ENCODE peak calls at places on chromosomes 7 and 10, in six cellular contexts. M is bronchial epithelial cell, N is Karpas-422, Z is AG08396, X is tibial artery, B is RWPE1. K is an unnamed sample.
A peak's percentile ranks its signal among the peaks of the same experiment; 100 is the strongest.

GRCh38 chr7:138228119-138228518 is 151.9 kb downstream of the AKR1D1 start:
- DNase-seq in X (no peak), B (no peak), N (no peak), Z (no peak), M (no peak), K (no peak)

GRCh38 chr7:20152511-20152910 is 64.7 kb downstream of the MACC1 start:
- DNase-seq in X (no peak), Z (no peak), M (peak; percentile 77), B (peak; percentile 4), N (no peak), K (peak; percentile 55)

GRCh38 chr10:68897336-68897741 is 3.8 kb upstream of the DDX50 start:
- DNase-seq in X (peak; percentile 34), N (peak; percentile 67), Z (peak; percentile 49), B (peak; percentile 58), M (peak; percentile 64), K (peak; percentile 72)

GRCh38 chr10:99711129-99711719 is 20.7 kb downstream of the COX15 start:
- DNase-seq in B (peak; percentile 50), Z (peak; percentile 28), M (peak; percentile 64), N (peak; percentile 84), X (no peak), K (peak; percentile 71)

GRCh38 chr10:106571216-106571954 is 593.1 kb downstream of the SORCS1 start:
- DNase-seq in Z (no peak), N (peak; percentile 41), X (no peak), M (peak; percentile 59), B (peak; percentile 54), K (peak; percentile 56)

GRCh38 chr7:116505278-116505677 is 5.7 kb downstream of the CAV2 start:
- DNase-seq in M (no peak), N (no peak), Z (no peak), X (no peak), B (no peak), K (no peak)

GRCh38 chr10:84329094-84329611 is 764 bp downstream of the CCSER2 start:
- DNase-seq in Z (peak; percentile 34), M (peak; percentile 50), B (no peak), N (peak; percentile 56), X (no peak), K (peak; percentile 42)

GRCh38 chr7:121634356-121634755 is 238.2 kb upstream of the FAM3C start:
- DNase-seq in X (no peak), Z (no peak), B (no peak), M (peak; percentile 23), N (no peak), K (no peak)

GRCh38 chr10:78390817-78391216 is 357.2 kb downstream of the RPS24 start:
- DNase-seq in B (no peak), Z (no peak), M (no peak), N (no peak), X (no peak), K (no peak)

GRCh38 chr7:140723002-140723401 is 26.5 kb downstream of the NDUFB2 start:
- DNase-seq in Z (no peak), B (no peak), M (no peak), X (no peak), N (no peak), K (no peak)

GRCh38 chr10:92832998-92833642 is 15.2 kb upstream of the EXOC6 start:
- DNase-seq in M (no peak), Z (no peak), N (no peak), X (no peak), B (no peak), K (no peak)